ENCODE peak calls at places on chromosomes 11 and 22, in six cellular contexts. K is HCT116, Q is GM12878, M is HepG2, T is K562, G is H1. A is an unnamed sample.

GRCh38 chr22:44331881-44332714 is 19.3 kb upstream of the SHISAL1 start:
- DNase-seq in K (no peak), Q (no peak), M (no peak), T (no peak), G (no peak), A (no peak)

GRCh38 chr22:50276143-50276542 is 6.0 kb upstream of the MAPK11 start:
- DNase-seq in K (no peak), Q (peak), M (peak), T (no peak), G (no peak), A (no peak)

GRCh38 chr11:68751331-68751856 is at the start of gene TESMIN:
- DNase-seq in K (peak), Q (peak), M (peak), T (peak), G (peak), A (peak)

GRCh38 chr11:12789574-12789973 is 115.4 kb downstream of the TEAD1 start:
- DNase-seq in K (no peak), Q (no peak), M (no peak), T (no peak), G (no peak), A (no peak)

GRCh38 chr11:95485115-95485900 is 254.3 kb upstream of the SESN3 start:
- DNase-seq in K (no peak), Q (no peak), M (no peak), T (no peak), G (no peak), A (no peak)

GRCh38 chr22:28952857-28953256 is 69.5 kb downstream of the ZNRF3 start:
- DNase-seq in K (no peak), Q (no peak), M (no peak), T (no peak), G (no peak), A (no peak)

GRCh38 chr11:118677977-118678376 is 1.5 kb downstream of the TREH start:
- DNase-seq in K (no peak), Q (no peak), M (no peak), T (no peak), G (no peak), A (no peak)

GRCh38 chr22:30871391-30872281 is 96.9 kb downstream of the MORC2 start:
- DNase-seq in K (no peak), Q (no peak), M (no peak), T (no peak), G (no peak), A (no peak)

GRCh38 chr11:57777969-57778317 is 16.3 kb downstream of the CTNND1 start:
- DNase-seq in K (no peak), Q (no peak), M (peak), T (no peak), G (no peak), A (no peak)

GRCh38 chr11:126061707-126062678 is 673 bp downstream of the CDON start:
- DNase-seq in K (peak), Q (no peak), M (peak), T (no peak), G (no peak), A (no peak)

GRCh38 chr11:118691926-118692830 is 12.7 kb upstream of the TREH start:
- DNase-seq in K (no peak), Q (peak), M (peak), T (no peak), G (no peak), A (no peak)

GRCh38 chr11:72038491-72038890 is 39.8 kb downstream of the IL18BP start:
- DNase-seq in K (no peak), Q (no peak), M (no peak), T (no peak), G (no peak), A (no peak)

GRCh38 chr11:79241205-79241604 is 199.6 kb downstream of the TENM4 start:
- DNase-seq in K (no peak), Q (no peak), M (no peak), T (no peak), G (no peak), A (no peak)

GRCh38 chr11:69387409-69387885 is 93.5 kb downstream of the MYEOV start:
- DNase-seq in K (no peak), Q (no peak), M (no peak), T (no peak), G (no peak), A (no peak)

GRCh38 chr11:33778682-33779081 is 4.4 kb upstream of the FBXO3 start:
- DNase-seq in K (no peak), Q (no peak), M (no peak), T (no peak), G (no peak), A (no peak)

DNA sequence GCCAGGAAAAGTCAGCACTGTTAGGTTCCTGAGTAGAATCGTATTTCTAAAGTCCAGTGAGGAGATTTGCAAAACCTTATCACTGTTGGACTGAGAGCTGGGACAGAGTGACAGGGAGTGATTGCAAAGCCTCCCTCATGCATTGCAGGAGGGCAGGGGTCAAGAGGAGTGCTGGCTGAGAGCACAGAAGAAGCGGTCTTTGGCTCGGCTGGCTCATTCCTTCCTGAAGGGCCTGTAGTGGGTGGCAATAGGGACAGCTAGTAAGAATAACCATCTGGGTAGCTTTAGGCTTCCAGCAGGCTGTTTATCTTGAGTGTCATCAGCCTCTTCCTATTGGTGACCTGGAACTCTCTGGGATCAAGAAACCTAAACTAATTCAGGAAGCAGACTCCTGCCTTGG is 53.4 kb downstream of the CD44 start:
- DNase-seq in K (no peak), Q (no peak), M (peak), T (no peak), G (no peak), A (no peak)
- TF ChIP-seq YY1 in K (no peak), Q (no peak), M (no peak), T (no peak), G (no peak), A (no peak)

GRCh38 chr11:9264381-9265210 is 554 bp downstream of the DENND5A start:
- DNase-seq in K (no peak), Q (no peak), M (no peak), T (peak), G (no peak), A (no peak)
- H3K4me3 ChIP-seq in K (peak), Q (peak), M (peak), T (peak), G (peak), A (peak)

DNA sequence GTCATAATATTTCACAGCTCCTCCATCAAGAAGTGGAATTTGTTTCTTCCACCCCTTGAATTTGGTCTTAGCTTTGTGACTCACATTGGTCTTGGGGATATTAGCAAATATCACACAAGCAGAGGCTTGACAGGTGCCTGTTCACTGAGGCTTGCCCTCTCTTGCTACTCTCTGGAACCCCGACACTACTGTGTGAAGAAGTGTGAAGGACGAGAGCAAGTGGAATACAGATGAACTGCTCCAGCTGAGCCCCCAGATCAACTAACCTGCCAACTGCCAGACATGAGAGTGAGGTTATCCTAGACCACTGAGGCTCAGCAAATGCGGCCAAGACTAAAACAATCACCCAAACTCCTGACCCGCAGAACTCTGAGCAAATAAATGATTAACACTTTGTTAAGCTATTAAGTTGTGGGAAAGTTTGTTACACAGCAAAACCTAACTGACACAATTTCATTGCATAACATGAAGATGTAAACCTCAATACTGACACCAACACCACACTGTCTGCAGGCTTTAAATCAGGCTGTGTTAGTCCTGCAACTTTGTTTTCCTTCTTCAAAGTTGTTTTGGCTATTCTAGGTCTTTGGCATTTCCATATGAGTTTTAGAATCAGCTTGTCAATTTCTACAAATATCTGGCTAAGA is 142.5 kb downstream of the APOL5 start:
- DNase-seq in K (no peak), Q (no peak), M (no peak), T (no peak), G (no peak), A (no peak)
- TF ChIP-seq ZNF274 in K (no peak), Q (no peak), M (no peak), T (no peak), G (no peak), A (no peak)

DNA sequence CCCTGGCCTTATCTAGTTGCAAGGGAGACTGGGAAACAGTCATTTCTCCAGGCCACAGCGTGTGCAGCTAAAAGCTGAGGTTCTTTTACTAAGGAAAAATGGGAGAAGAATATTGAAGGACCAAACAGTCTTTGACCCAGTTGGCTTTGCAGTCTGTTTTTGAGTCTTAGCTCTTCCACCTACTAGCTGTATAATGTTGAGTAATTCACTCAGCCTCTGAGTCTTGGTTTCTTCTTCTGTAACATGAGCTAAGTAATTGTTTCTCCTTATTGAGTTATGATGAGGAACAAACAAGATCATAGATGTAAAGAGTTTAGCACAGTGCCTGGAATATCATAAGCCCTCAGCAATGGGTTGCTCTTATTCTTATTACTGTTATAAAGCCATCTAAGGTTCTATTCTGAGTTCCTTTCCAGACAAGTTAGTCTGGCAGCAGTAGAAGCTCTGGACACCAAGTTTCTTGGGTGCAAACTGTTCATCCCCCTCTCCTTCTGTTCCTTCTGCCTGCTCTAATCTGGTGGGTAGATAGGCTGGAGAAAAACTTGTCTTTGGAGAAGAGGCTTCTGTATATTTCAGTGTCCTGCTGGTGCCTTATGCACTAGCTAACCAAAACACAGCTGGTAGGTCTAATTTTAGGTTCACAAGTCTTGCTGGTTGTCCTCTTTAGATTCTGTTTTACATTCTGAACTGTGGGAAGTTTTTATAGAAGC is 13.5 kb downstream of the TRIM44 start:
- DNase-seq in K (no peak), Q (no peak), M (no peak), T (no peak), G (no peak), A (no peak)
- TF ChIP-seq YY1 in K (no peak), Q (no peak), M (no peak), T (no peak), G (no peak), A (no peak)

DNA sequence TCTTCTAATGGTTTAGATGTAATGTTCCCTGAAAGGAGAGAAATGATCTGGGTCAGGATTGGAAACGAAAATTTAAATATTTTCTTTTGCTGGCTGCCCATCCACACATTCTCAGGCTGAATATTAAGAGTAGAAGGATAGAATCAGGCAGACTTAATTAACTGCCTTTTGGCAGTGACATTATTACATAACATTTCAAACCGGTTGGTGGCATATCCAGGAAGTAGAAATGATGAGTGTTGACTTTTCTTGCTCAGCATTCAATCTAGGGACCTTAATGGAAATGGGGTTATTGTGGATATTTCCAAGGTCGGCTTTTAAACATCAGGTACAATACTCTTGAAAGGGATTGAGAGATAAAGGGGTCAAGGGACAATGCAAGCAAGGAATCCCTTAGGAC is 677.4 kb upstream of the ARHGAP42 start:
- DNase-seq in K (no peak), Q (no peak), M (no peak), T (no peak), G (no peak), A (no peak)
- H3K4me3 ChIP-seq in K (no peak), Q (no peak), M (no peak), T (no peak), G (no peak), A (no peak)

GRCh38 chr11:113874096-113874919 is 1.1 kb downstream of the USP28 start:
- DNase-seq in K (no peak), Q (no peak), M (no peak), T (peak), G (no peak), A (no peak)
- TF ChIP-seq ZNF274 in K (no peak), Q (no peak), M (no peak), T (no peak), G (no peak), A (no peak)